ENCODE peak calls at places on chromosomes 12 and 14, in ten cellular contexts. W is anterior cingulate cortex; I is neuronal stem cell; H is upper lobe of left lung; V is NCI-H1436; J is GM23248; M is Caki2; Q is activated CD4-positive, alpha-beta memory T cell treated with anti-CD3 and anti-CD28 coated beads for 36 hours; N is mesendoderm; Y is activated T-helper 1 cell treated with Interleukin-2 at 50 U/mL for 16 hours. X is an unnamed sample.

GRCh38 chr14:31937730-31938346 is 139.3 kb upstream of the ARHGAP5 start:
- DNase-seq in W (peak), I (no peak), H (no peak), V (no peak), J (peak), M (peak), Q (peak), N (peak), Y (peak), X (peak)

GRCh38 chr12:105477873-105478272 is 147.4 kb downstream of the C12orf75 start:
- DNase-seq in W (no peak), I (no peak), H (no peak), V (no peak), J (no peak), M (no peak), Q (no peak), N (no peak), Y (no peak), X (peak)

GRCh38 chr12:2779281-2779680 is 15.5 kb upstream of the FKBP4 start:
- DNase-seq in W (no peak), I (no peak), H (no peak), V (no peak), J (no peak), M (no peak), Q (no peak), N (peak), Y (no peak), X (peak)

GRCh38 chr12:92297932-92298681 is 152.5 kb upstream of the BTG1 start:
- DNase-seq in W (no peak), I (no peak), H (no peak), V (no peak), J (peak), M (no peak), Q (peak), N (no peak), Y (no peak), X (no peak)

GRCh38 chr12:98699568-98699967 is 54.5 kb downstream of the APAF1 start:
- DNase-seq in W (no peak), I (no peak), H (no peak), V (no peak), J (peak), M (no peak), Q (no peak), N (no peak), Y (no peak), X (no peak)

GRCh38 chr14:81400202-81400678 is at the start of gene STON2:
- DNase-seq in W (no peak), I (no peak), H (no peak), V (no peak), J (peak), M (peak), Q (peak), N (no peak), Y (no peak), X (peak)

GRCh38 chr12:50928392-50928791 is 24.0 kb upstream of the HIGD1C start:
- DNase-seq in W (no peak), I (no peak), H (no peak), V (no peak), J (no peak), M (no peak), Q (no peak), N (no peak), Y (no peak), X (peak)

GRCh38 chr12:6380141-6381121 is 3.5 kb upstream of the LTBR start:
- DNase-seq in W (no peak), I (no peak), H (no peak), V (no peak), J (peak), M (no peak), Q (no peak), N (no peak), Y (no peak), X (no peak)

GRCh38 chr14:51211149-51211548 is 28.9 kb upstream of the TMX1 start:
- DNase-seq in W (no peak), I (no peak), H (no peak), V (peak), J (peak), M (peak), Q (no peak), N (no peak), Y (no peak), X (no peak)

GRCh38 chr12:46442723-46443122 is 70.2 kb upstream of the SLC38A2 start:
- DNase-seq in W (no peak), I (no peak), H (no peak), V (no peak), J (peak), M (no peak), Q (no peak), N (no peak), Y (no peak), X (no peak)

GRCh38 chr14:20657216-20658211 is 16.0 kb upstream of the OR6S1 start:
- DNase-seq in W (no peak), I (no peak), H (no peak), V (no peak), J (no peak), M (peak), Q (peak), N (peak), Y (no peak), X (peak)

GRCh38 chr12:47035459-47035858 is 44.0 kb upstream of the PCED1B start:
- DNase-seq in W (no peak), I (no peak), H (no peak), V (peak), J (no peak), M (no peak), Q (no peak), N (no peak), Y (no peak), X (no peak)

GRCh38 chr12:18919826-18920511 is 182.1 kb downstream of the CAPZA3 start:
- DNase-seq in W (no peak), I (no peak), H (no peak), V (no peak), J (no peak), M (no peak), Q (no peak), N (no peak), Y (no peak), X (no peak)

X was measured in islet precursor cell.